ENCODE peak calls at places on chromosomes 16 and 17, in five cellular contexts. One of them, this sample, is unnamed.

GRCh38 chr17:51119415-51120356 is 982 bp downstream of the SPAG9 start:
- DNase-seq in Kasumi-1: peak; percentile 83
- DNase-seq in stimulated activated naive B cell treated with anti-CD40 and anti-IgM and Interleukin-4, amounts not matched to agents 10 μg/mL and 1 μg/mL and 100 μg/mL, for 72 hours: peak; percentile 26
- DNase-seq in aorta: peak; percentile 63
- DNase-seq in left cardiac atrium: peak; percentile 48
- DNase-seq in this sample: peak; percentile 48

GRCh38 chr17:45431531-45432404 is 902 bp downstream of the ARHGAP27 start:
- DNase-seq in aorta: peak; percentile 75
- DNase-seq in stimulated activated naive B cell treated with anti-CD40 and anti-IgM and Interleukin-4, amounts not matched to agents 10 μg/mL and 1 μg/mL and 100 μg/mL, for 72 hours: peak; percentile 51
- DNase-seq in Kasumi-1: peak; percentile 62
- DNase-seq in left cardiac atrium: peak; percentile 78
- DNase-seq in this sample: peak; percentile 79

GRCh38 chr16:85172465-85173071 is 60.3 kb upstream of the CIBAR2 start:
- DNase-seq in Kasumi-1: peak; percentile 8
- DNase-seq in aorta: no peak
- DNase-seq in left cardiac atrium: no peak
- DNase-seq in stimulated activated naive B cell treated with anti-CD40 and anti-IgM and Interleukin-4, amounts not matched to agents 10 μg/mL and 1 μg/mL and 100 μg/mL, for 72 hours: no peak
- DNase-seq in this sample: no peak

GRCh38 chr17:50660042-50660886 is 25.6 kb downstream of the ABCC3 start:
- DNase-seq in left cardiac atrium: peak; percentile 65
- DNase-seq in stimulated activated naive B cell treated with anti-CD40 and anti-IgM and Interleukin-4, amounts not matched to agents 10 μg/mL and 1 μg/mL and 100 μg/mL, for 72 hours: no peak
- DNase-seq in Kasumi-1: no peak
- DNase-seq in aorta: no peak
- DNase-seq in this sample: no peak

GRCh38 chr16:4200781-4201137 is 41.1 kb downstream of the SRL start:
- DNase-seq in stimulated activated naive B cell treated with anti-CD40 and anti-IgM and Interleukin-4, amounts not matched to agents 10 μg/mL and 1 μg/mL and 100 μg/mL, for 72 hours: no peak
- DNase-seq in aorta: no peak
- DNase-seq in Kasumi-1: no peak
- DNase-seq in left cardiac atrium: no peak
- DNase-seq in this sample: no peak

GRCh38 chr16:11612110-11612981 is 25.6 kb upstream of the LITAF start:
- DNase-seq in left cardiac atrium: no peak
- DNase-seq in Kasumi-1: no peak
- DNase-seq in aorta: peak; percentile 68
- DNase-seq in stimulated activated naive B cell treated with anti-CD40 and anti-IgM and Interleukin-4, amounts not matched to agents 10 μg/mL and 1 μg/mL and 100 μg/mL, for 72 hours: no peak
- DNase-seq in this sample: no peak

GRCh38 chr16:2900526-2901075 is 11.1 kb upstream of the FLYWCH1 start:
- DNase-seq in Kasumi-1: no peak
- DNase-seq in left cardiac atrium: no peak
- DNase-seq in aorta: no peak
- DNase-seq in stimulated activated naive B cell treated with anti-CD40 and anti-IgM and Interleukin-4, amounts not matched to agents 10 μg/mL and 1 μg/mL and 100 μg/mL, for 72 hours: no peak
- DNase-seq in this sample: no peak

GRCh38 chr17:385195-385835 is 32.7 kb upstream of the RPH3AL start:
- DNase-seq in aorta: peak; percentile 72
- DNase-seq in stimulated activated naive B cell treated with anti-CD40 and anti-IgM and Interleukin-4, amounts not matched to agents 10 μg/mL and 1 μg/mL and 100 μg/mL, for 72 hours: no peak
- DNase-seq in Kasumi-1: no peak
- DNase-seq in left cardiac atrium: peak; percentile 84
- DNase-seq in this sample: peak; percentile 78

GRCh38 chr17:10013360-10014112 is 108.5 kb upstream of the RCVRN start:
- DNase-seq in stimulated activated naive B cell treated with anti-CD40 and anti-IgM and Interleukin-4, amounts not matched to agents 10 μg/mL and 1 μg/mL and 100 μg/mL, for 72 hours: peak; percentile 55
- DNase-seq in aorta: no peak
- DNase-seq in Kasumi-1: no peak
- DNase-seq in left cardiac atrium: no peak
- DNase-seq in this sample: no peak

GRCh38 chr17:42246515-42246914 is 29.7 kb downstream of the STAT5B start:
- DNase-seq in left cardiac atrium: no peak
- DNase-seq in Kasumi-1: no peak
- DNase-seq in stimulated activated naive B cell treated with anti-CD40 and anti-IgM and Interleukin-4, amounts not matched to agents 10 μg/mL and 1 μg/mL and 100 μg/mL, for 72 hours: no peak
- DNase-seq in aorta: no peak
- DNase-seq in this sample: no peak

GRCh38 chr17:42459983-42460300 is 1.3 kb downstream of the ATP6V0A1 start:
- DNase-seq in left cardiac atrium: no peak
- DNase-seq in Kasumi-1: peak; percentile 11
- DNase-seq in stimulated activated naive B cell treated with anti-CD40 and anti-IgM and Interleukin-4, amounts not matched to agents 10 μg/mL and 1 μg/mL and 100 μg/mL, for 72 hours: no peak
- DNase-seq in aorta: no peak
- DNase-seq in this sample: no peak

GRCh38 chr17:15122857-15123256 is 142.3 kb downstream of the PMP22 start:
- DNase-seq in aorta: no peak
- DNase-seq in left cardiac atrium: no peak
- DNase-seq in stimulated activated naive B cell treated with anti-CD40 and anti-IgM and Interleukin-4, amounts not matched to agents 10 μg/mL and 1 μg/mL and 100 μg/mL, for 72 hours: no peak
- DNase-seq in Kasumi-1: no peak
- DNase-seq in this sample: no peak

GRCh38 chr16:51773491-51773890 is 622.4 kb upstream of the SALL1 start:
- DNase-seq in Kasumi-1: no peak
- DNase-seq in left cardiac atrium: no peak
- DNase-seq in stimulated activated naive B cell treated with anti-CD40 and anti-IgM and Interleukin-4, amounts not matched to agents 10 μg/mL and 1 μg/mL and 100 μg/mL, for 72 hours: no peak
- DNase-seq in aorta: no peak
- DNase-seq in this sample: no peak

GRCh38 chr16:30187971-30188561 is 4.7 kb downstream of the CORO1A start:
- DNase-seq in aorta: peak; percentile 50
- DNase-seq in Kasumi-1: no peak
- DNase-seq in stimulated activated naive B cell treated with anti-CD40 and anti-IgM and Interleukin-4, amounts not matched to agents 10 μg/mL and 1 μg/mL and 100 μg/mL, for 72 hours: no peak
- DNase-seq in left cardiac atrium: peak; percentile 21
- DNase-seq in this sample: peak; percentile 49

GRCh38 chr16:85234310-85235235 is 122.3 kb upstream of the CIBAR2 start:
- DNase-seq in stimulated activated naive B cell treated with anti-CD40 and anti-IgM and Interleukin-4, amounts not matched to agents 10 μg/mL and 1 μg/mL and 100 μg/mL, for 72 hours: no peak
- DNase-seq in Kasumi-1: no peak
- DNase-seq in aorta: peak; percentile 81
- DNase-seq in left cardiac atrium: peak; percentile 82
- DNase-seq in this sample: peak; percentile 76

GRCh38 chr17:45341389-45342158 is 24.8 kb upstream of the MAP3K14 start:
- DNase-seq in aorta: peak; percentile 77
- DNase-seq in Kasumi-1: no peak
- DNase-seq in left cardiac atrium: peak; percentile 86
- DNase-seq in stimulated activated naive B cell treated with anti-CD40 and anti-IgM and Interleukin-4, amounts not matched to agents 10 μg/mL and 1 μg/mL and 100 μg/mL, for 72 hours: no peak
- DNase-seq in this sample: peak; percentile 72

GRCh38 chr17:38674013-38674748 is 576 bp downstream of the EPOP start:
- DNase-seq in left cardiac atrium: peak; percentile 28
- DNase-seq in stimulated activated naive B cell treated with anti-CD40 and anti-IgM and Interleukin-4, amounts not matched to agents 10 μg/mL and 1 μg/mL and 100 μg/mL, for 72 hours: peak; percentile 23
- DNase-seq in aorta: no peak
- DNase-seq in Kasumi-1: no peak
- DNase-seq in this sample: peak; percentile 60

GRCh38 chr17:45311762-45312476 is 4.9 kb downstream of the MAP3K14 start:
- DNase-seq in aorta: no peak
- DNase-seq in Kasumi-1: no peak
- DNase-seq in stimulated activated naive B cell treated with anti-CD40 and anti-IgM and Interleukin-4, amounts not matched to agents 10 μg/mL and 1 μg/mL and 100 μg/mL, for 72 hours: peak; percentile 82
- DNase-seq in left cardiac atrium: peak; percentile 60
- DNase-seq in this sample: peak; percentile 68

GRCh38 chr17:309361-309888 is 43.2 kb downstream of the RPH3AL start:
- DNase-seq in left cardiac atrium: no peak
- DNase-seq in stimulated activated naive B cell treated with anti-CD40 and anti-IgM and Interleukin-4, amounts not matched to agents 10 μg/mL and 1 μg/mL and 100 μg/mL, for 72 hours: no peak
- DNase-seq in aorta: peak; percentile 37
- DNase-seq in Kasumi-1: no peak
- DNase-seq in this sample: peak; percentile 49

GRCh38 chr17:66190738-66191606 is 961 bp downstream of the CEP112 start:
- DNase-seq in left cardiac atrium: peak; percentile 25
- DNase-seq in stimulated activated naive B cell treated with anti-CD40 and anti-IgM and Interleukin-4, amounts not matched to agents 10 μg/mL and 1 μg/mL and 100 μg/mL, for 72 hours: no peak
- DNase-seq in aorta: no peak
- DNase-seq in Kasumi-1: no peak
- DNase-seq in this sample: no peak

GRCh38 chr16:52545544-52546262 is 1.2 kb downstream of the TOX3 start:
- DNase-seq in Kasumi-1: no peak
- DNase-seq in stimulated activated naive B cell treated with anti-CD40 and anti-IgM and Interleukin-4, amounts not matched to agents 10 μg/mL and 1 μg/mL and 100 μg/mL, for 72 hours: no peak
- DNase-seq in aorta: no peak
- DNase-seq in left cardiac atrium: no peak
- DNase-seq in this sample: no peak

GRCh38 chr16:73713817-73714495 is 582.7 kb upstream of the PSMD7 start:
- DNase-seq in Kasumi-1: peak; percentile 9
- DNase-seq in aorta: no peak
- DNase-seq in left cardiac atrium: no peak
- DNase-seq in stimulated activated naive B cell treated with anti-CD40 and anti-IgM and Interleukin-4, amounts not matched to agents 10 μg/mL and 1 μg/mL and 100 μg/mL, for 72 hours: no peak
- DNase-seq in this sample: peak; percentile 18

GRCh38 chr16:83682858-83683235 is 124.9 kb upstream of the HSBP1 start:
- DNase-seq in stimulated activated naive B cell treated with anti-CD40 and anti-IgM and Interleukin-4, amounts not matched to agents 10 μg/mL and 1 μg/mL and 100 μg/mL, for 72 hours: no peak
- DNase-seq in left cardiac atrium: no peak
- DNase-seq in aorta: no peak
- DNase-seq in Kasumi-1: no peak
- DNase-seq in this sample: no peak

GRCh38 chr16:47064775-47065174 is 79.0 kb downstream of the NETO2 start:
- DNase-seq in left cardiac atrium: no peak
- DNase-seq in aorta: no peak
- DNase-seq in Kasumi-1: no peak
- DNase-seq in stimulated activated naive B cell treated with anti-CD40 and anti-IgM and Interleukin-4, amounts not matched to agents 10 μg/mL and 1 μg/mL and 100 μg/mL, for 72 hours: no peak
- DNase-seq in this sample: no peak

GRCh38 chr17:47812146-47812920 is 9.3 kb downstream of the OSBPL7 start:
- DNase-seq in aorta: peak; percentile 26
- DNase-seq in left cardiac atrium: no peak
- DNase-seq in stimulated activated naive B cell treated with anti-CD40 and anti-IgM and Interleukin-4, amounts not matched to agents 10 μg/mL and 1 μg/mL and 100 μg/mL, for 72 hours: no peak
- DNase-seq in Kasumi-1: no peak
- DNase-seq in this sample: no peak

GRCh38 chr16:81403208-81403600 is 41.4 kb upstream of the CMIP start:
- DNase-seq in left cardiac atrium: no peak
- DNase-seq in Kasumi-1: no peak
- DNase-seq in aorta: no peak
- DNase-seq in stimulated activated naive B cell treated with anti-CD40 and anti-IgM and Interleukin-4, amounts not matched to agents 10 μg/mL and 1 μg/mL and 100 μg/mL, for 72 hours: no peak
- DNase-seq in this sample: no peak

GRCh38 chr17:47315451-47316266 is 8.1 kb upstream of the EFCAB13 start:
- DNase-seq in left cardiac atrium: no peak
- DNase-seq in stimulated activated naive B cell treated with anti-CD40 and anti-IgM and Interleukin-4, amounts not matched to agents 10 μg/mL and 1 μg/mL and 100 μg/mL, for 72 hours: peak; percentile 30
- DNase-seq in aorta: no peak
- DNase-seq in Kasumi-1: peak; percentile 76
- DNase-seq in this sample: no peak

GRCh38 chr16:31265329-31266245 is 5.8 kb downstream of the ITGAM start:
- DNase-seq in stimulated activated naive B cell treated with anti-CD40 and anti-IgM and Interleukin-4, amounts not matched to agents 10 μg/mL and 1 μg/mL and 100 μg/mL, for 72 hours: peak; percentile 85
- DNase-seq in aorta: peak; percentile 59
- DNase-seq in left cardiac atrium: no peak
- DNase-seq in Kasumi-1: peak; percentile 34
- DNase-seq in this sample: no peak

GRCh38 chr17:29571883-29572681 is 3.6 kb downstream of the TP53I13 start:
- DNase-seq in stimulated activated naive B cell treated with anti-CD40 and anti-IgM and Interleukin-4, amounts not matched to agents 10 μg/mL and 1 μg/mL and 100 μg/mL, for 72 hours: no peak
- DNase-seq in left cardiac atrium: no peak
- DNase-seq in Kasumi-1: no peak
- DNase-seq in aorta: peak; percentile 56
- DNase-seq in this sample: no peak

GRCh38 chr16:66373667-66374066 is 7.2 kb downstream of the CDH5 start:
- DNase-seq in aorta: no peak
- DNase-seq in left cardiac atrium: no peak
- DNase-seq in Kasumi-1: no peak
- DNase-seq in stimulated activated naive B cell treated with anti-CD40 and anti-IgM and Interleukin-4, amounts not matched to agents 10 μg/mL and 1 μg/mL and 100 μg/mL, for 72 hours: no peak
- DNase-seq in this sample: no peak

GRCh38 chr16:1645914-1646525 is 32.1 kb upstream of the JPT2 start:
- DNase-seq in aorta: no peak
- DNase-seq in stimulated activated naive B cell treated with anti-CD40 and anti-IgM and Interleukin-4, amounts not matched to agents 10 μg/mL and 1 μg/mL and 100 μg/mL, for 72 hours: no peak
- DNase-seq in left cardiac atrium: no peak
- DNase-seq in Kasumi-1: no peak
- DNase-seq in this sample: no peak

GRCh38 chr17:79496422-79497005 is 114.3 kb downstream of the RBFOX3 start:
- DNase-seq in left cardiac atrium: no peak
- DNase-seq in stimulated activated naive B cell treated with anti-CD40 and anti-IgM and Interleukin-4, amounts not matched to agents 10 μg/mL and 1 μg/mL and 100 μg/mL, for 72 hours: no peak
- DNase-seq in Kasumi-1: no peak
- DNase-seq in aorta: no peak
- DNase-seq in this sample: no peak

GRCh38 chr17:34146440-34147043 is 108.5 kb upstream of the CCL2 start:
- DNase-seq in Kasumi-1: no peak
- DNase-seq in stimulated activated naive B cell treated with anti-CD40 and anti-IgM and Interleukin-4, amounts not matched to agents 10 μg/mL and 1 μg/mL and 100 μg/mL, for 72 hours: peak; percentile 29
- DNase-seq in left cardiac atrium: peak; percentile 42
- DNase-seq in aorta: no peak
- DNase-seq in this sample: no peak

GRCh38 chr17:6752068-6752909 is 3.6 kb upstream of the XAF1 start:
- DNase-seq in aorta: peak; percentile 78
- DNase-seq in Kasumi-1: peak; percentile 59
- DNase-seq in stimulated activated naive B cell treated with anti-CD40 and anti-IgM and Interleukin-4, amounts not matched to agents 10 μg/mL and 1 μg/mL and 100 μg/mL, for 72 hours: no peak
- DNase-seq in left cardiac atrium: peak; percentile 63
- DNase-seq in this sample: peak; percentile 48

GRCh38 chr16:86499889-86500707 is 10.2 kb upstream of the FOXF1 start:
- DNase-seq in stimulated activated naive B cell treated with anti-CD40 and anti-IgM and Interleukin-4, amounts not matched to agents 10 μg/mL and 1 μg/mL and 100 μg/mL, for 72 hours: no peak
- DNase-seq in aorta: no peak
- DNase-seq in Kasumi-1: no peak
- DNase-seq in left cardiac atrium: no peak
- DNase-seq in this sample: no peak

GRCh38 chr17:34420254-34420766 is 57.3 kb upstream of the CCL1 start:
- DNase-seq in stimulated activated naive B cell treated with anti-CD40 and anti-IgM and Interleukin-4, amounts not matched to agents 10 μg/mL and 1 μg/mL and 100 μg/mL, for 72 hours: peak; percentile 51
- DNase-seq in aorta: peak; percentile 62
- DNase-seq in Kasumi-1: peak; percentile 72
- DNase-seq in left cardiac atrium: peak; percentile 54
- DNase-seq in this sample: no peak

GRCh38 chr17:1177099-1177996 is 2.4 kb downstream of the ABR start:
- DNase-seq in stimulated activated naive B cell treated with anti-CD40 and anti-IgM and Interleukin-4, amounts not matched to agents 10 μg/mL and 1 μg/mL and 100 μg/mL, for 72 hours: no peak
- DNase-seq in left cardiac atrium: peak; percentile 57
- DNase-seq in Kasumi-1: no peak
- DNase-seq in aorta: no peak
- DNase-seq in this sample: no peak

GRCh38 chr17:56045907-56046306 is 107.4 kb upstream of the ANKFN1 start:
- DNase-seq in left cardiac atrium: no peak
- DNase-seq in stimulated activated naive B cell treated with anti-CD40 and anti-IgM and Interleukin-4, amounts not matched to agents 10 μg/mL and 1 μg/mL and 100 μg/mL, for 72 hours: no peak
- DNase-seq in aorta: no peak
- DNase-seq in Kasumi-1: no peak
- DNase-seq in this sample: no peak

GRCh38 chr16:19604911-19605310 is 49.4 kb downstream of the VPS35L start:
- DNase-seq in Kasumi-1: no peak
- DNase-seq in stimulated activated naive B cell treated with anti-CD40 and anti-IgM and Interleukin-4, amounts not matched to agents 10 μg/mL and 1 μg/mL and 100 μg/mL, for 72 hours: no peak
- DNase-seq in left cardiac atrium: no peak
- DNase-seq in aorta: no peak
- DNase-seq in this sample: no peak

This sample was measured in psoas muscle.